ENCODE peak calls at places on chromosome 14, in eight cellular contexts. G is AG10803, Z is hepatocyte, W is stomach, U is PC-3, O is epithelial cell of esophagus, L is GM23338, S is AG09309. Y is an unnamed sample.

GRCh38 chr14:96125536-96125935 is 79.1 kb upstream of the BDKRB2 start:
- DNase-seq in U (no peak), O (no peak), Z (no peak), L (no peak), G (peak; percentile 42), W (no peak), S (no peak), Y (no peak)

GRCh38 chr14:79825046-79825521 is 386.2 kb downstream of the DIO2 start:
- DNase-seq in G (peak; percentile 6), L (no peak), W (no peak), U (peak; percentile 61), Z (no peak), S (peak; percentile 25), O (peak; percentile 38), Y (no peak)

GRCh38 chr14:96039633-96040311 is 610 bp downstream of the C14orf132 start:
- DNase-seq in W (no peak), Z (peak; percentile 38), L (peak; percentile 72), S (no peak), G (peak; percentile 28), O (no peak), U (no peak), Y (no peak)

GRCh38 chr14:31536201-31536960 is 24.8 kb upstream of the NUBPL start:
- DNase-seq in G (no peak), W (no peak), L (no peak), S (no peak), Z (no peak), O (peak; percentile 29), U (peak; percentile 14), Y (no peak)

GRCh38 chr14:26392498-26392897 is 205.3 kb downstream of the NOVA1 start:
- DNase-seq in U (no peak), S (no peak), Z (no peak), G (no peak), L (peak; percentile 17), W (no peak), O (no peak), Y (no peak)

GRCh38 chr14:63624203-63624602 is 17.5 kb downstream of the WDR89 start:
- DNase-seq in U (no peak), G (no peak), L (no peak), S (no peak), W (no peak), Z (no peak), O (no peak), Y (no peak)

GRCh38 chr14:94050231-94050880 is 24.2 kb downstream of the OTUB2 start:
- DNase-seq in L (no peak), G (no peak), S (no peak), W (no peak), Z (no peak), U (no peak), O (no peak), Y (no peak)

GRCh38 chr14:26775765-26776577 is 178.1 kb upstream of the NOVA1 start:
- DNase-seq in G (peak; percentile 36), S (no peak), Z (no peak), O (peak; percentile 49), L (no peak), W (no peak), U (peak; percentile 77), Y (no peak)

GRCh38 chr14:26905219-26905618 is 307.4 kb upstream of the NOVA1 start:
- DNase-seq in W (no peak), L (no peak), G (no peak), U (peak; percentile 13), O (no peak), S (no peak), Z (no peak), Y (no peak)

GRCh38 chr14:54309615-54310014 is 87.2 kb upstream of the CDKN3 start:
- DNase-seq in O (no peak), L (no peak), U (no peak), G (no peak), Z (no peak), S (no peak), W (no peak), Y (no peak)

GRCh38 chr14:31401369-31401932 is 18.9 kb downstream of the HEATR5A start:
- DNase-seq in U (no peak), W (no peak), G (no peak), O (no peak), L (no peak), Z (no peak), S (no peak), Y (no peak)

GRCh38 chr14:49637534-49638078 is 2.6 kb upstream of the DNAAF2 start:
- DNase-seq in Z (no peak), O (no peak), G (no peak), L (no peak), U (no peak), W (no peak), S (no peak), Y (no peak)

GRCh38 chr14:87149583-87150354 is 843.2 kb downstream of the GALC start:
- DNase-seq in G (peak; percentile 95), O (peak; percentile 54), Z (no peak), S (no peak), L (peak; percentile 97), W (no peak), U (no peak), Y (no peak)

GRCh38 chr14:35944847-35945246 is 118.7 kb downstream of the BRMS1L start:
- DNase-seq in Z (peak; percentile 20), U (peak; percentile 64), L (peak; percentile 81), S (no peak), O (peak; percentile 36), W (no peak), G (no peak), Y (peak; percentile 75)

GRCh38 chr14:30906752-30907658 is 32.6 kb downstream of the COCH start:
- DNase-seq in G (no peak), S (no peak), O (peak; percentile 47), U (peak; percentile 53), Z (peak; percentile 8), W (no peak), L (no peak), Y (no peak)

GRCh38 chr14:31057035-31057434 is 30.9 kb upstream of the STRN3 start:
- DNase-seq in L (no peak), S (no peak), W (no peak), O (peak; percentile 82), G (no peak), Z (no peak), U (peak; percentile 34), Y (no peak)

GRCh38 chr14:60079723-60080122 is 12.0 kb upstream of the PCNX4 start:
- DNase-seq in W (no peak), L (peak; percentile 47), Z (no peak), S (no peak), U (peak; percentile 50), G (no peak), O (no peak), Y (no peak)

GRCh38 chr14:65169351-65169750 is 67.0 kb upstream of the MAX start:
- DNase-seq in O (peak; percentile 39), W (no peak), S (peak; percentile 46), U (no peak), G (peak; percentile 80), L (no peak), Z (no peak), Y (no peak)

GRCh38 chr14:99508896-99509629 is 27.9 kb downstream of the CCNK start:
- DNase-seq in W (peak; percentile 77), U (no peak), O (peak; percentile 39), L (peak; percentile 51), Z (peak; percentile 8), G (no peak), S (no peak), Y (no peak)

GRCh38 chr14:104350463-104351185 is 212.2 kb downstream of the KIF26A start:
- DNase-seq in S (no peak), U (no peak), L (no peak), G (no peak), Z (no peak), W (peak; percentile 19), O (no peak), Y (no peak)
- H3K4me3 ChIP-seq in S (no peak overlapping the region), U (no peak overlapping the region), L (no peak overlapping the region), G (no peak overlapping the region), Z (no peak overlapping the region), W (no peak overlapping the region), O (no peak overlapping the region), Y (no peak overlapping the region)

GRCh38 chr14:101889898-101890297 is 74.5 kb upstream of the DYNC1H1 start:
- DNase-seq in W (no peak), G (peak; percentile 79), S (peak; percentile 32), Z (no peak), U (peak; percentile 27), L (no peak), O (no peak), Y (no peak)
- TF ChIP-seq CTCF in W (no peak), G (peak; percentile 36), S (peak; percentile 29), Z (peak; percentile 27), U (peak; percentile 47), L (no peak), O (peak; percentile 13), Y (no peak)

GRCh38 chr14:51993274-51993673 is 3.9 kb downstream of the RTRAF start:
- DNase-seq in G (no peak), W (no peak), Z (no peak), U (no peak), L (no peak), O (no peak), S (no peak), Y (no peak)

GRCh38 chr14:51996148-51996746 is 6.9 kb downstream of the RTRAF start:
- DNase-seq in S (no peak), W (no peak), Z (peak; percentile 55), G (peak; percentile 60), O (peak; percentile 56), U (peak; percentile 58), L (peak; percentile 56), Y (no peak)

GRCh38 chr14:51989293-51990234 is at the start of gene RTRAF:
- DNase-seq in S (peak; percentile 74), O (peak; percentile 96), W (peak; percentile 95), U (peak; percentile 94), G (peak; percentile 94), Z (peak; percentile 96), L (peak; percentile 95), Y (peak; percentile 92)

DNA sequence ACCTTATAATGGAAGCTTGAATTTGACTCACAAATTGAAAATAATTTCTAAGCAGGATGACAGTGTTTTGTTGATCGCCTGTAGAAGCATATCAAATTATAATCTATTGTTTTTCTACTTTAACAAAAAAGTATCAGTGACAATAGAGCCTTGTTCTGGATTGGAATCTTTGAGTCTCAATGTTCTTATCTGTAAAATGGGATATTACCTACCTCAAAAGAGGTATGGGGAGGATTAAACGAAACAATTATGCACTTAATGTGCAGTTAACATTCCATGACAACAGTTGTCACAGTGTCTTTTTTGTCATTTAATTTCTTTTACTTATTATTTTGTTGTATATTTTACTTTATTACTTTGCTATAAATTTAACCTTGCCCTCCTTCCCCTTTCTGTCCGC is 1.1 kb downstream of the RTRAF start:
- DNase-seq in Z (no peak), G (no peak), S (no peak), O (no peak), W (no peak), U (no peak), L (no peak), Y (no peak)
- H3K4me3 ChIP-seq in Z (peak overlapping the region; percentile 83), G (peak overlapping the region; percentile 78), S (peak overlapping the region; percentile 93), O (peak overlapping the region; percentile 52), W (peak overlapping the region; percentile 93), U (peak overlapping the region; percentile 93), L (peak overlapping the region; percentile 96), Y (peak overlapping the region; percentile 90)

GRCh38 chr14:105568859-105569766 is 42.7 kb downstream of the TMEM121 start:
- DNase-seq in W (no peak), U (no peak), L (no peak), Z (no peak), S (no peak), O (no peak), G (no peak), Y (no peak)

DNA sequence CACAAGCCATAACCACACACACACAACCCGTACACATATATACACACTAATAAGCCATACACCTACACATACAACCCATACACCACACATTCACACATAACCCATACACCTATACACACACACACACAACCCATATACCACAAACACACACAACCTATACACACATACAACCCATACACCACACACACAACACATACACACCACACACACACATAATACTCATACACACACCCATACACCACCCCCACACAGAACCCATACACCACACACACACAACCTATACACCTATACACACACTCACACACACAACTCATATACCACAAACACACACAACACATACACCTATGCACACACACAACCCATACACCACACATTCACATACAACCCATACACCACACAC is 44.1 kb downstream of the TMEM121 start:
- DNase-seq in L (no peak), O (no peak), Z (no peak), G (no peak), S (no peak), W (no peak), U (no peak), Y (no peak)
- TF ChIP-seq CTCF in L (no peak), O (no peak), Z (no peak), G (no peak), S (no peak), W (no peak), U (no peak), Y (no peak)